ENCODE peak calls at places on chromosomes 2 and 18, in four cellular contexts. Q, E, P and O are unnamed samples.

GRCh38 chr18:36066731-36067117 is 635 bp downstream of the RPRD1A start:
- DNase-seq in Q (no peak), E (no peak), P (peak), O (no peak)

GRCh38 chr2:106886916-106887758 is 1.2 kb upstream of the ST6GAL2 start:
- DNase-seq in Q (no peak), E (peak), P (peak), O (no peak)

GRCh38 chr2:176383836-176384442 is 114.7 kb downstream of the MTX2 start:
- DNase-seq in Q (no peak), E (no peak), P (no peak), O (no peak)

GRCh38 chr18:45792551-45793294 is 32.8 kb upstream of the SIGLEC15 start:
- DNase-seq in Q (no peak), E (no peak), P (no peak), O (no peak)

GRCh38 chr18:48190994-48191393 is 218.2 kb downstream of the ZBTB7C start:
- DNase-seq in Q (no peak), E (no peak), P (no peak), O (no peak)

GRCh38 chr2:195795879-195796278 is 138.9 kb downstream of the SLC39A10 start:
- DNase-seq in Q (no peak), E (no peak), P (no peak), O (no peak)

GRCh38 chr2:165794520-165794882 is 454 bp upstream of the GALNT3 start:
- DNase-seq in Q (peak), E (peak), P (no peak), O (no peak)

GRCh38 chr2:62569907-62570793 is 64.2 kb upstream of the TMEM17 start:
- DNase-seq in Q (no peak), E (no peak), P (peak), O (no peak)

GRCh38 chr2:186544255-186544675 is 45.6 kb upstream of the ITGAV start:
- DNase-seq in Q (peak), E (no peak), P (peak), O (peak)

GRCh38 chr18:59123588-59124369 is 15.9 kb upstream of the SEC11C start:
- DNase-seq in Q (peak), E (no peak), P (peak), O (peak)

GRCh38 chr2:173664520-173664919 is 300.7 kb downstream of the SP3 start:
- DNase-seq in Q (no peak), E (no peak), P (no peak), O (no peak)

GRCh38 chr2:171785450-171785849 is 98.2 kb downstream of the DYNC1I2 start:
- DNase-seq in Q (no peak), E (no peak), P (no peak), O (no peak)

GRCh38 chr18:74832999-74833398 is 235.3 kb downstream of the ZNF407 start:
- DNase-seq in Q (no peak), E (no peak), P (no peak), O (no peak)

GRCh38 chr2:145431181-145431951 is 911.4 kb upstream of the ZEB2 start:
- DNase-seq in Q (no peak), E (no peak), P (no peak), O (no peak)
- TF ChIP-seq CTCF in Q (no peak), E (no peak), P (no peak), O (no peak)

GRCh38 chr2:119801040-119801439 is 41.3 kb downstream of the PTPN4 start:
- DNase-seq in Q (no peak), E (no peak), P (no peak), O (no peak)

GRCh38 chr2:119800376-119800902 is 40.7 kb downstream of the PTPN4 start:
- DNase-seq in Q (no peak), E (no peak), P (no peak), O (no peak)

GRCh38 chr2:119808516-119809147 is 48.9 kb downstream of the PTPN4 start:
- DNase-seq in Q (peak), E (no peak), P (no peak), O (no peak)

DNA sequence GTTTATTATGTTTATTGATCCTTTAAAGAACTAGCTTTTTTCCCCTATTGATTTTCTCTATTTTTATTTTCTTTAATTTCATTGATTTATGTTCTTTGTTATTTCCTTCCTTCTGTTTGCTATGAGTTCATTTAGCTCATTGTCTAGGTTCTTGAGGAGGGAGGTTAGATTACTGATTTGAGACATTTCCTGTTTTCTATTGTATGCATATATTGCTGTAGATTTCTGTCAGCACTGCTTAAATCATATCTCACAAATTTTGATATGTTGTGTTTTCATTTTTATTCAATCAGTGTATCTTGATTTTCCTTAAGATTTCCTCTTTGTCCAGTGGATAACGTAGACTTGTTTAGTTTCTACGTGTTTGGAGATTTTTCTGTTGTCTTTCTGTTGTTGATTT is 43.4 kb downstream of the PTPN4 start:
- DNase-seq in Q (no peak), E (no peak), P (no peak), O (no peak)
- H3K27ac ChIP-seq in Q (no peak), E (no peak), P (no peak), O (no peak)

DNA sequence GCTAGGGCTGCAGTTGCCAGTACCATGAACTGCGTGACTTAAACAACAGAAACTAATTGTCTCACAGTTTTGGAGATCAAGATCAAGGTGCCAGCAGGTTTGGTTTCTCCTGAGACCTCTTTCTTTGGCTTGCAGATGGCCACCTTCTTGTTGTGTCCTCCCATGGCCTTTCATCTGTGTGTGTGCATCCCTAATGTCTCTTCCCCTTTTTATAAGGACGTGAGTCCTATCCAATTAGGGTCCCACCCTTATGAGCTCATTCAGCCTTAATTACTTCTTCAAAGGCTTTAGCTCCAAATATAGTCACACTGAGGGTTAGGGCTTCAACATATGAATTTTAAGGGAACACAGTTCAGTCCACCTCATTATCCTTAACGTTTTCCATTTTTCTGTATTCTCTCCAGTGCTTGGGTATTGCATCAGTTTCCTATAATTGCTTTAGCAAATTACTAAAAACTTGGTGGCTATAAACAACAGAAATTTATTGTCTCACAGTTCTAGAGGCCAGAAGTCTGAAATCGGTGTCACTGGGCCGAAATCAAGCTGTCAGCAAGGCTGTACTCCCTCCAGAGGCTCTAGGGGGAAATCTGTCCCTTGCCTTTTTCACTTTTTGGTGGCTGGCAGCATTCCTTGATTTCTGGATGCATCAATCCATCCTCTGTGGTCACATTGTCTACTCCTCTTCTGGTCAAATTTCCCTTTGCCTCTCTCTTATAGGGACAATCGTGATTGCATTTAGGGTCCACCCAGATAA is 34.1 kb downstream of the CDC42EP3 start:
- DNase-seq in Q (no peak), E (no peak), P (no peak), O (no peak)
- TF ChIP-seq CTCF in Q (peak), E (no peak), P (no peak), O (peak)

GRCh38 chr2:239222346-239223028 is 178.3 kb downstream of the HDAC4 start:
- DNase-seq in Q (no peak), E (no peak), P (no peak), O (no peak)

GRCh38 chr2:239224249-239224605 is 176.6 kb downstream of the HDAC4 start:
- DNase-seq in Q (no peak), E (no peak), P (no peak), O (no peak)

GRCh38 chr2:239223029-239223329 is 177.8 kb downstream of the HDAC4 start:
- DNase-seq in Q (no peak), E (no peak), P (no peak), O (peak)

GRCh38 chr2:239225456-239225855 is 175.4 kb downstream of the HDAC4 start:
- DNase-seq in Q (no peak), E (no peak), P (no peak), O (no peak)

DNA sequence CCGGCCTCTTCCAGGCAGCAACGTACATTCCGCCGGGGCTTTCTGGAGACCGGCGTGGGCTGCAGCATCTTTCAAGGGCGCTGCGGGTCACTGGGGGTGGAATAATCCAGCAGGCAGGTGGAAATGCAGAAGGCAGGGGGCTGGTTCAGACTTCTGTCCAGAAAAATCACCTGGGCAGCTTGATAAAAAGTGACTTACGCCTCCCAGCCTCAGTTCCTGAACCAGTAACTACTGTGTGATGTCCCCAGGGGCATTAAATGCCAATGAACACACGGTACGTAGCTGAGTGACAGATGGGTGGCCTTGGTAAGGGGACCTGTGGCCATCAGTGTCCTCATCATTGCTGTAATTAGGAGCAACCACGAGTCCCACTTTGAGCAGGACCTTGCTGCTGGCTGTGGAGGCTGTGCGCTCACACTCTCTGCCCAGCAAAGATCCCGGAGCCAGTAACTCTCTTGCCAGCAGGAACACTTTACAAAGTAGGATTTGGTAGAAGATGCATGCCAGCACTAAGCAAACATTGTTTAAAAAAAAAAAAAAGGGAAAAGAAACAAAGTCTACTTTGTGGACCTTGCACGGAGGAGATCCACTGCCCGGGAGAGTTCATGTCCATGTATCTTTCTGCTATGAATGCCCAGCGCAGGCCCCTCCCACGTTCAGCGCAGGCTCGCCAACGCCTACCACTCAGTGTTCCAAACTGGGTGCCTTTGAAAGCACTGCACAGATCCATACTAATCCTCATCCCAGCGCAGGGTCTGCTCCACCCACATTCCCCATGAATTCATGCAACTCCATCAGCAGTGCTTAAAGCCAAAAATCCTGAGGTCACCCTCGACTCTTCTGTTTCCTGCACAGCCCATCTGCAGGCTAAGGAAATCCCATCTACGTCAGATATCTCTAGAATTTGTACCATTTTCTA is 177.2 kb downstream of the HDAC4 start:
- DNase-seq in Q (peak), E (no peak), P (no peak), O (no peak)
- H3K27ac ChIP-seq in Q (no peak), E (peak), P (peak), O (peak)

GRCh38 chr2:677056-677949 is at the start of gene TMEM18:
- DNase-seq in Q (peak), E (no peak), P (peak), O (peak)
- TF ChIP-seq CTCF in Q (no peak), E (no peak), P (peak), O (peak)

GRCh38 chr18:63683152-63683551 is 19.6 kb upstream of the SERPINB11 start:
- DNase-seq in Q (peak), E (no peak), P (peak), O (peak)
- H3K27ac ChIP-seq in Q (peak), E (no peak), P (peak), O (peak)

DNA sequence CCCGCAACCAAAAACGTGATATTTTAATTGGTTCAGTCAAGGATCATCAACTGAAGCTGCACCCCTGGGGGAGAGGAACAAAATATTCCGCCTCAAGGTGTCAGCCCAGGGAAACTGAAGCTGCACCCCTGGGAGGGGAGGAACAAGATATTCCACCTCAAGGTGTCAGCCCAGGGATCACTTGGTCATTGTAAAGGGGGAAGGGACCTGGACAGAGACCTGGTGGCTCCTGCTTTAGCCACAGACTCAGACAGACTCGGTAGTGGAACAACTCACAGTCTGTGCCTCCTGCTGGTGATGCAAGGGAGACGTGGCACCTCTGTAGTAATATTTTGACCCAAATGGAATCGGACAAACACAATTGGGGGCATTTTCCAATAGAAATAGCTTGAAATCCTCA is 75.1 kb downstream of the GBX2 start:
- DNase-seq in Q (no peak), E (no peak), P (no peak), O (no peak)
- TF ChIP-seq CTCF in Q (no peak), E (no peak), P (no peak), O (no peak)

DNA sequence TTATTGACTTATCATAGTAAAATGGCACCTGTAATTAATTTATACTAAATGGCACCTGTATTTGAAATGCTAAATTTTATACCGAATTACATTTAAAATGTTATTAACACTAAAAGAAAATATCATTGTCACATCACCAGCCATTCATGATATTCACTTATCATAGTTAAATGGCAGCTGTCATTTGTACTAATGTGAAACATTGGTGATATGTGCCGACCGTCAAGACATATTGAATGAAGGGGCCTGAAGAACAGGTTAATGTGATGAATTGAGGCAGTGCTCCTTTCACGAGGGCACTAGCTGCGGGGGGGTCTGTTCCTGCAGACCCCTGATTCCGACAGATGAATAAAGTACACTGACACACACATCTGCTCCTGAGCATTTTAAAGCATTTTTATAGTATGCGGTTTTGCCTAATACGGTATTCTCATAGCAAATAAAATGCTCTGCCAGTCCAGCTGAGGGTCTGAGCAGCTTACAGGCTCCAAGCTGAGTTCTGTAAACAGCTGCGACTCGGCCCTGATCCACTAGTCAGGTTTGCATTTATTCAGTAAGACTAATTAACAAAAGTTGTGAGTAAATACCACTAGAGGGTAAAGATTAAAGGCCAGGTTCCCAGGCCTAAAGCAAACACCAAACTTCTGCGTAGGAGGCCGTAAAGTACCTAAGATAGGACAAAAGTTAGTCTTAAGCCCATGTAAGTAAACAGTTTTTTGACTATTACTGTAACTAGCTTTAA is 593.4 kb upstream of the NETO1 start:
- DNase-seq in Q (no peak), E (no peak), P (no peak), O (no peak)
- H3K27ac ChIP-seq in Q (no peak), E (no peak), P (no peak), O (no peak)

GRCh38 chr2:26561918-26562810 is 79.0 kb downstream of the CIB4 start:
- DNase-seq in Q (peak), E (peak), P (peak), O (no peak)
- TF ChIP-seq CTCF in Q (no peak), E (no peak), P (peak), O (peak)